ENCODE peak calls at places on chromosomes 6 and 20, in six cellular contexts. D is activated CD4-positive, alpha-beta T cell treated with anti-CD3 and anti-CD28 coated beads for 36 hours; L is Right ventricle myocardium inferior; S is lower lobe of right lung; M is right cardiac atrium; H is CD8-positive, alpha-beta T cell. T is an unnamed sample.

GRCh38 chr6:35501784-35502183 is 4.9 kb upstream of the TEAD3 start:
- ATAC-seq in D (no peak), S (no peak), H (no peak), M (no peak), L (no peak), T (no peak)

GRCh38 chr20:47854687-47855212 is 69.5 kb upstream of the SULF2 start:
- ATAC-seq in S (no peak), D (no peak), L (no peak), M (no peak), H (no peak), T (no peak)

GRCh38 chr6:136774228-136775041 is 17.8 kb downstream of the MAP3K5 start:
- ATAC-seq in S (no peak), H (no peak), M (no peak), D (peak), L (no peak), T (peak)

GRCh38 chr20:58810116-58810878 is 40.4 kb downstream of the GNAS-AS1 start:
- ATAC-seq in D (peak), S (no peak), M (no peak), H (peak), L (no peak), T (no peak)

GRCh38 chr6:136217002-136217401 is 33.1 kb downstream of the MTFR2 start:
- ATAC-seq in H (no peak), M (no peak), D (no peak), L (no peak), S (no peak), T (no peak)

GRCh38 chr6:100553243-100553642 is 88.5 kb upstream of the SIM1 start:
- ATAC-seq in D (no peak), L (no peak), S (no peak), H (no peak), M (no peak), T (no peak)

GRCh38 chr20:48480391-48480790 is 347.4 kb downstream of the PREX1 start:
- ATAC-seq in S (no peak), L (no peak), H (no peak), M (no peak), D (no peak), T (no peak)

GRCh38 chr6:21180155-21180554 is 413.4 kb upstream of the SOX4 start:
- ATAC-seq in H (no peak), S (no peak), D (peak), L (no peak), M (no peak), T (no peak)

GRCh38 chr6:73714227-73714626 is 18.2 kb downstream of the CD109 start:
- ATAC-seq in L (no peak), H (no peak), S (no peak), M (no peak), D (no peak), T (peak)

GRCh38 chr6:161152904-161153662 is 120.8 kb downstream of the AGPAT4 start:
- ATAC-seq in L (peak), H (no peak), S (peak), M (no peak), D (no peak), T (peak)

GRCh38 chr6:111631930-111632460 is 26.3 kb upstream of the TRAF3IP2 start:
- ATAC-seq in L (no peak), S (no peak), M (no peak), H (no peak), D (no peak), T (no peak)

GRCh38 chr6:42441059-42441471 is 10.7 kb downstream of the TRERF1 start:
- ATAC-seq in H (peak), M (peak), D (peak), L (peak), S (peak), T (peak)

GRCh38 chr6:35213824-35214756 is at the start of gene SCUBE3:
- ATAC-seq in M (peak), S (peak), H (no peak), D (peak), L (peak), T (peak)

GRCh38 chr20:53723621-53724020 is 130.0 kb upstream of the ZNF217 start:
- ATAC-seq in S (no peak), H (no peak), M (no peak), D (no peak), L (no peak), T (no peak)

GRCh38 chr6:45898941-45899682 is 116.5 kb downstream of the CLIC5 start:
- ATAC-seq in D (no peak), S (no peak), H (no peak), L (no peak), M (peak), T (no peak)

GRCh38 chr20:49692941-49693340 is 20.7 kb downstream of the B4GALT5 start:
- ATAC-seq in L (no peak), H (no peak), D (no peak), M (no peak), S (no peak), T (no peak)

GRCh38 chr20:44188752-44189151 is 1.8 kb upstream of the JPH2 start:
- ATAC-seq in D (no peak), S (peak), M (peak), L (peak), H (no peak), T (peak)

GRCh38 chr6:170026272-170027110 is 264.4 kb downstream of the DLL1 start:
- ATAC-seq in H (no peak), L (no peak), D (no peak), S (peak), M (no peak), T (no peak)

GRCh38 chr20:5141615-5142014 is 14.8 kb downstream of the CDS2 start:
- ATAC-seq in L (peak), S (no peak), M (peak), D (no peak), H (no peak), T (no peak)

GRCh38 chr6:123380257-123380656 is 256.5 kb downstream of the TRDN start:
- ATAC-seq in M (peak), S (no peak), H (no peak), D (no peak), L (peak), T (no peak)

GRCh38 chr20:49682798-49683197 is 30.9 kb downstream of the B4GALT5 start:
- ATAC-seq in S (no peak), D (no peak), L (no peak), H (no peak), M (no peak), T (no peak)

GRCh38 chr6:2725999-2726567 is 24.6 kb downstream of the MYLK4 start:
- ATAC-seq in M (no peak), L (no peak), H (no peak), S (peak), D (no peak), T (no peak)

GRCh38 chr6:149473080-149474052 is 11.4 kb downstream of the ZC3H12D start:
- ATAC-seq in D (no peak), S (peak), M (peak), H (peak), L (peak), T (no peak)

GRCh38 chr20:42074944-42075343 is 456.8 kb upstream of the CHD6 start:
- ATAC-seq in S (peak), M (no peak), D (no peak), H (no peak), L (no peak), T (no peak)

GRCh38 chr20:45924391-45925261 is 9.9 kb upstream of the PCIF1 start:
- ATAC-seq in M (peak), H (no peak), D (no peak), S (peak), L (peak), T (peak)

GRCh38 chr6:149544646-149545257 is 1.1 kb downstream of the PPIL4 start:
- ATAC-seq in M (no peak), S (peak), L (no peak), D (peak), H (no peak), T (no peak)

GRCh38 chr20:8720089-8720488 is 348.8 kb upstream of the PLCB4 start:
- ATAC-seq in H (no peak), L (peak), S (no peak), D (no peak), M (peak), T (no peak)

GRCh38 chr6:4664117-4664626 is 112.0 kb upstream of the CDYL start:
- ATAC-seq in H (no peak), M (peak), S (peak), L (peak), D (no peak), T (peak)

GRCh38 chr20:1946762-1947534 is 46.9 kb downstream of the PDYN start:
- ATAC-seq in L (peak), M (no peak), S (peak), H (no peak), D (no peak), T (no peak)

GRCh38 chr6:75657327-75657726 is 55.6 kb downstream of the SENP6 start:
- ATAC-seq in D (no peak), M (no peak), H (no peak), L (no peak), S (no peak), T (no peak)

GRCh38 chr6:38264605-38265004 is 375.1 kb downstream of the BTBD9 start:
- ATAC-seq in M (no peak), D (no peak), S (peak), H (no peak), L (no peak), T (no peak)

GRCh38 chr20:13857961-13858360 is 73.1 kb downstream of the NDUFAF5 start:
- ATAC-seq in D (no peak), M (no peak), L (no peak), H (no peak), S (no peak), T (no peak)

GRCh38 chr20:33004141-33004751 is at the start of gene SUN5:
- ATAC-seq in H (no peak), D (no peak), L (no peak), M (no peak), S (no peak), T (no peak)

GRCh38 chr20:3085571-3086072 is 1.1 kb upstream of the AVP start:
- ATAC-seq in D (no peak), M (no peak), H (no peak), L (no peak), S (no peak), T (no peak)

GRCh38 chr6:116298968-116299367 is 19.2 kb upstream of the TSPYL1 start:
- ATAC-seq in D (no peak), L (no peak), S (no peak), H (no peak), M (no peak), T (no peak)

GRCh38 chr6:148501178-148501590 is 158.5 kb downstream of the SASH1 start:
- ATAC-seq in D (no peak), S (peak), M (peak), H (no peak), L (peak), T (peak)

GRCh38 chr6:6978731-6979130 is 129.0 kb upstream of the RREB1 start:
- ATAC-seq in S (no peak), D (no peak), H (no peak), M (no peak), L (no peak), T (no peak)

GRCh38 chr6:163837681-163838431 is 423.3 kb downstream of the QKI start:
- ATAC-seq in D (no peak), L (peak), H (no peak), M (peak), S (no peak), T (no peak)